ENCODE peak calls at places on chromosome 20, in six cellular contexts. One of them, this sample, is unnamed.

GRCh38 chr20:59020938-59021551 is 1.8 kb downstream of the TUBB1 start:
- DNase-seq in OCI-LY7: no peak
- DNase-seq in neural crest cell: no peak
- DNase-seq in ovary: no peak
- DNase-seq in AG09309: no peak
- DNase-seq in SK-N-SH: no peak
- DNase-seq in this sample: no peak

GRCh38 chr20:61939691-61940360 is 125.9 kb downstream of the TAF4 start:
- DNase-seq in OCI-LY7: no peak
- DNase-seq in SK-N-SH: no peak
- DNase-seq in neural crest cell: no peak
- DNase-seq in AG09309: no peak
- DNase-seq in ovary: no peak
- DNase-seq in this sample: no peak

GRCh38 chr20:58886546-58886945 is 34.0 kb downstream of the GNAS start:
- DNase-seq in OCI-LY7: no peak
- DNase-seq in SK-N-SH: no peak
- DNase-seq in neural crest cell: no peak
- DNase-seq in ovary: no peak
- DNase-seq in AG09309: no peak
- DNase-seq in this sample: no peak

GRCh38 chr20:38825901-38826625 is 20.6 kb downstream of the PPP1R16B start:
- DNase-seq in OCI-LY7: no peak
- DNase-seq in ovary: no peak
- DNase-seq in SK-N-SH: no peak
- DNase-seq in neural crest cell: no peak
- DNase-seq in AG09309: peak; percentile 20
- DNase-seq in this sample: no peak

GRCh38 chr20:10219452-10219791 is 792 bp downstream of the SNAP25 start:
- DNase-seq in OCI-LY7: peak; percentile 35
- DNase-seq in SK-N-SH: peak; percentile 84
- DNase-seq in neural crest cell: peak; percentile 91
- DNase-seq in ovary: peak; percentile 83
- DNase-seq in AG09309: no peak
- DNase-seq in this sample: peak; percentile 85

GRCh38 chr20:54355631-54356280 is 119.6 kb upstream of the DOK5 start:
- DNase-seq in AG09309: no peak
- DNase-seq in ovary: no peak
- DNase-seq in neural crest cell: no peak
- DNase-seq in SK-N-SH: no peak
- DNase-seq in OCI-LY7: no peak
- DNase-seq in this sample: no peak

GRCh38 chr20:55174635-55175034 is 699.2 kb downstream of the DOK5 start:
- DNase-seq in OCI-LY7: no peak
- DNase-seq in neural crest cell: no peak
- DNase-seq in AG09309: no peak
- DNase-seq in ovary: no peak
- DNase-seq in SK-N-SH: no peak
- DNase-seq in this sample: no peak

GRCh38 chr20:53001502-53002301 is 29.5 kb downstream of the TSHZ2 start:
- DNase-seq in AG09309: no peak
- DNase-seq in SK-N-SH: no peak
- DNase-seq in ovary: no peak
- DNase-seq in OCI-LY7: peak; percentile 91
- DNase-seq in neural crest cell: no peak
- DNase-seq in this sample: no peak

GRCh38 chr20:48065833-48066232 is 280.6 kb upstream of the SULF2 start:
- DNase-seq in OCI-LY7: peak; percentile 11
- DNase-seq in AG09309: no peak
- DNase-seq in neural crest cell: no peak
- DNase-seq in ovary: no peak
- DNase-seq in SK-N-SH: no peak
- DNase-seq in this sample: no peak

GRCh38 chr20:11124849-11125505 is 451.2 kb upstream of the JAG1 start:
- DNase-seq in OCI-LY7: no peak
- DNase-seq in ovary: no peak
- DNase-seq in SK-N-SH: no peak
- DNase-seq in neural crest cell: no peak
- DNase-seq in AG09309: no peak
- DNase-seq in this sample: no peak

GRCh38 chr20:62782149-62782892 is 14.0 kb upstream of the MRGBP start:
- DNase-seq in AG09309: no peak
- DNase-seq in OCI-LY7: no peak
- DNase-seq in neural crest cell: no peak
- DNase-seq in SK-N-SH: no peak
- DNase-seq in ovary: no peak
- DNase-seq in this sample: no peak

GRCh38 chr20:25039697-25040437 is 18.1 kb downstream of the ACSS1 start:
- DNase-seq in ovary: peak; percentile 85
- DNase-seq in SK-N-SH: no peak
- DNase-seq in neural crest cell: no peak
- DNase-seq in OCI-LY7: no peak
- DNase-seq in AG09309: no peak
- DNase-seq in this sample: no peak

GRCh38 chr20:1888796-1889463 is 6.3 kb upstream of the SIRPA start:
- DNase-seq in neural crest cell: no peak
- DNase-seq in SK-N-SH: no peak
- DNase-seq in ovary: peak; percentile 39
- DNase-seq in AG09309: no peak
- DNase-seq in OCI-LY7: no peak
- DNase-seq in this sample: no peak

GRCh38 chr20:50533061-50533460 is 22.9 kb downstream of the PTPN1 start:
- DNase-seq in neural crest cell: no peak
- DNase-seq in OCI-LY7: no peak
- DNase-seq in ovary: no peak
- DNase-seq in SK-N-SH: no peak
- DNase-seq in AG09309: no peak
- DNase-seq in this sample: no peak

GRCh38 chr20:3796477-3797225 is 541 bp downstream of the CDC25B start:
- DNase-seq in OCI-LY7: peak; percentile 48
- DNase-seq in neural crest cell: no peak
- DNase-seq in AG09309: no peak
- DNase-seq in SK-N-SH: no peak
- DNase-seq in ovary: no peak
- DNase-seq in this sample: no peak

GRCh38 chr20:47860049-47860830 is 75.0 kb upstream of the SULF2 start:
- DNase-seq in OCI-LY7: peak; percentile 78
- DNase-seq in SK-N-SH: no peak
- DNase-seq in AG09309: no peak
- DNase-seq in ovary: no peak
- DNase-seq in neural crest cell: no peak
- DNase-seq in this sample: no peak

GRCh38 chr20:37379967-37380828 is 34.3 kb downstream of the SRC start:
- DNase-seq in AG09309: no peak
- DNase-seq in neural crest cell: no peak
- DNase-seq in SK-N-SH: peak; percentile 3
- DNase-seq in OCI-LY7: no peak
- DNase-seq in ovary: peak; percentile 25
- DNase-seq in this sample: no peak

GRCh38 chr20:44692932-44693476 is 22.2 kb upstream of the CCN5 start:
- DNase-seq in AG09309: peak; percentile 85
- DNase-seq in SK-N-SH: no peak
- DNase-seq in ovary: peak; percentile 92
- DNase-seq in neural crest cell: no peak
- DNase-seq in OCI-LY7: no peak
- DNase-seq in this sample: no peak

GRCh38 chr20:20303320-20303719 is 64.6 kb upstream of the INSM1 start:
- DNase-seq in neural crest cell: no peak
- DNase-seq in OCI-LY7: no peak
- DNase-seq in SK-N-SH: no peak
- DNase-seq in AG09309: no peak
- DNase-seq in ovary: no peak
- DNase-seq in this sample: no peak

GRCh38 chr20:8449120-8449519 is 317.1 kb downstream of the PLCB1 start:
- DNase-seq in ovary: no peak
- DNase-seq in SK-N-SH: no peak
- DNase-seq in neural crest cell: no peak
- DNase-seq in AG09309: no peak
- DNase-seq in OCI-LY7: no peak
- DNase-seq in this sample: no peak

GRCh38 chr20:14055127-14055742 is 59.9 kb downstream of the MACROD2 start:
- DNase-seq in ovary: peak; percentile 19
- DNase-seq in AG09309: peak; percentile 43
- DNase-seq in neural crest cell: peak; percentile 36
- DNase-seq in SK-N-SH: peak; percentile 33
- DNase-seq in OCI-LY7: peak; percentile 59
- DNase-seq in this sample: no peak

GRCh38 chr20:63116412-63117106 is 99.4 kb downstream of the YTHDF1 start:
- DNase-seq in ovary: no peak
- DNase-seq in AG09309: no peak
- DNase-seq in OCI-LY7: no peak
- DNase-seq in neural crest cell: peak; percentile 66
- DNase-seq in SK-N-SH: no peak
- DNase-seq in this sample: peak; percentile 10

GRCh38 chr20:9615118-9615517 is 100.7 kb downstream of the LAMP5 start:
- DNase-seq in AG09309: no peak
- DNase-seq in neural crest cell: no peak
- DNase-seq in ovary: no peak
- DNase-seq in SK-N-SH: no peak
- DNase-seq in OCI-LY7: no peak
- DNase-seq in this sample: no peak

GRCh38 chr20:62382306-62383198 is 4.4 kb upstream of the RPS21 start:
- DNase-seq in SK-N-SH: peak; percentile 90
- DNase-seq in OCI-LY7: peak; percentile 87
- DNase-seq in ovary: peak; percentile 78
- DNase-seq in AG09309: no peak
- DNase-seq in neural crest cell: peak; percentile 74
- DNase-seq in this sample: peak; percentile 88

GRCh38 chr20:18857640-18858039 is 44.1 kb downstream of the SCP2D1 start:
- DNase-seq in ovary: no peak
- DNase-seq in OCI-LY7: no peak
- DNase-seq in SK-N-SH: no peak
- DNase-seq in neural crest cell: no peak
- DNase-seq in AG09309: no peak
- DNase-seq in this sample: no peak

GRCh38 chr20:51542033-51542893 is at the start of gene NFATC2:
- DNase-seq in ovary: peak; percentile 45
- DNase-seq in AG09309: no peak
- DNase-seq in neural crest cell: no peak
- DNase-seq in OCI-LY7: peak; percentile 80
- DNase-seq in SK-N-SH: peak; percentile 90
- DNase-seq in this sample: peak; percentile 37
- TF ChIP-seq CTCF in ovary: no peak
- TF ChIP-seq CTCF in AG09309: no peak
- TF ChIP-seq CTCF in neural crest cell: peak; percentile 40
- TF ChIP-seq CTCF in OCI-LY7: peak; percentile 81
- TF ChIP-seq CTCF in SK-N-SH: peak; percentile 13
- TF ChIP-seq CTCF in this sample: no peak

DNA sequence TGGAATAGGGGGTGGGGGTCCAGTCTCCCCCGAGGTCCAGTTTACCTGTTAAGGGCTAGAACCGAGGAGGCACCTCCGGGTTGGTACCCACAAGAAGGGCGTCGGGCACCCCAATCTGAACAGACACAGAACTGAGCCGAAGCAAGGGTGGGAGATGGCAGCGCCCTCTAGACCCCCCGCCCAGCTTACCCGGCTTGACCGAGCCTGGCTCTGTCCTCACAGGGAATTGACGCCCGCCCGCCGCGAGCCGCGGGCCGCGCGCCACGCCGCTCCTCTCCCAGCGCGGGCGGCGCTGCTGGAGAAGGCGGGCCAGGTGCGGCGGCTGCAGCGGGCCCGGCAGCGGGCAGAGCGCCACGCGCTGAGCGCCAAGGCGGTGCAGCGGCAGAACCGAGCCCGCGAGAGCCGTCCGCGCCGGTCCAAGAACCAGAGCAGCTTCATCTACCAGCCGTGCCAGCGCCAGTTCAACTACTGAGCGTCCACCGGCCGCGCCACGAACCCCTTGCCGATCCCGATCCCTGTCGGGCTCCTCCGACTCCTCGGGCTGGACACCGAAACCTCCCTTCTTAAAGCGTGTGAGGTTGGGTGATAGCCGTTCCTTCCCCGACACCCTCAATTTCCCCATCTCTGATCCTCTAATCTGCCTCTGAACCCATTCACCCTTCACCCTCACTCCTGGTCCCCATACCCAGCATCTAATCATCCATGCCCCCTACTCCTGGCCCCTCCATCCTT is 5.9 kb downstream of the TP53INP2 start:
- DNase-seq in neural crest cell: peak; percentile 36
- DNase-seq in OCI-LY7: no peak
- DNase-seq in ovary: peak; percentile 78
- DNase-seq in SK-N-SH: peak; percentile 90
- DNase-seq in AG09309: no peak
- DNase-seq in this sample: peak; percentile 58
- TF ChIP-seq CTCF in neural crest cell: peak; percentile 56
- TF ChIP-seq CTCF in OCI-LY7: peak; percentile 63
- TF ChIP-seq CTCF in ovary: no peak
- TF ChIP-seq CTCF in SK-N-SH: peak; percentile 39
- TF ChIP-seq CTCF in AG09309: no peak
- TF ChIP-seq CTCF in this sample: no peak

GRCh38 chr20:46087161-46087560 is 2.6 kb downstream of the NCOA5 start:
- DNase-seq in ovary: no peak
- DNase-seq in neural crest cell: no peak
- DNase-seq in AG09309: no peak
- DNase-seq in SK-N-SH: no peak
- DNase-seq in OCI-LY7: peak; percentile 36
- DNase-seq in this sample: no peak
- TF ChIP-seq CTCF in ovary: no peak
- TF ChIP-seq CTCF in neural crest cell: peak; percentile 58
- TF ChIP-seq CTCF in AG09309: peak; percentile 44
- TF ChIP-seq CTCF in SK-N-SH: peak; percentile 66
- TF ChIP-seq CTCF in OCI-LY7: peak; percentile 78
- TF ChIP-seq CTCF in this sample: peak; percentile 35

GRCh38 chr20:32241807-32242206 is 34.1 kb downstream of the POFUT1 start:
- DNase-seq in ovary: no peak
- DNase-seq in SK-N-SH: no peak
- DNase-seq in AG09309: no peak
- DNase-seq in neural crest cell: no peak
- DNase-seq in OCI-LY7: no peak
- DNase-seq in this sample: no peak

GRCh38 chr20:32238483-32239425 is 31.1 kb downstream of the POFUT1 start:
- DNase-seq in OCI-LY7: no peak
- DNase-seq in neural crest cell: no peak
- DNase-seq in AG09309: no peak
- DNase-seq in ovary: no peak
- DNase-seq in SK-N-SH: no peak
- DNase-seq in this sample: no peak

GRCh38 chr20:32236819-32237218 is 29.1 kb downstream of the POFUT1 start:
- DNase-seq in SK-N-SH: no peak
- DNase-seq in AG09309: no peak
- DNase-seq in ovary: no peak
- DNase-seq in neural crest cell: no peak
- DNase-seq in OCI-LY7: no peak
- DNase-seq in this sample: no peak

GRCh38 chr20:32237419-32237818 is 29.7 kb downstream of the POFUT1 start:
- DNase-seq in ovary: no peak
- DNase-seq in SK-N-SH: no peak
- DNase-seq in AG09309: no peak
- DNase-seq in neural crest cell: no peak
- DNase-seq in OCI-LY7: no peak
- DNase-seq in this sample: no peak

DNA sequence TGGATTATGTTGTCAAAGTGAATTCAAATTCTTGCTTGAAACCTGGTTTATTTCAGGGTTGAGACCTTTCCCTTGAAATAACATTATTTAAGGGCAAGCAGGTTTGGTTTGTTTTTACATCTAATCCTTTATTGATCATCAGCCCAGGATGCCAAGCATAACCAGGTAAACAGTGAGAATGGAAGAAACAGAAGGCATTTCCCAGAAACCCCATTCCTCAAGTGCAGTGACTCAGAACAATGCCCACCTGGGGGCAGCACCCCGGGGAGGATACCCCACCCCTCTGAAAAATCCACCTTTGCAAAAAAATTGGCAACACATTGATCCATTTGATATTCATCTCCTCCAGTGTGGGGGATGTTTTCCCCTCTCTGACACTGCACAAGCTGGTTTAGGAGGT is 32.5 kb downstream of the POFUT1 start:
- DNase-seq in ovary: no peak
- DNase-seq in AG09309: no peak
- DNase-seq in neural crest cell: no peak
- DNase-seq in SK-N-SH: peak; percentile 43
- DNase-seq in OCI-LY7: no peak
- DNase-seq in this sample: no peak
- TF ChIP-seq CTCF in ovary: no peak
- TF ChIP-seq CTCF in AG09309: no peak
- TF ChIP-seq CTCF in neural crest cell: no peak
- TF ChIP-seq CTCF in SK-N-SH: no peak
- TF ChIP-seq CTCF in OCI-LY7: peak; percentile 66
- TF ChIP-seq CTCF in this sample: no peak